ENCODE peak calls at places on chromosome 21, in six cellular contexts. N is Caki2; G is endothelial cell of umbilical vein; W is stimulated activated CD4-positive, alpha-beta T cell treated with anti-CD3 and anti-CD28 coated beads, Interleukin-15, amount 100 ng/mL, for 24 hours; Z is cardiac fibroblast; Q is stimulated activated CD8-positive, alpha-beta memory T cell treated with anti-CD3 and anti-CD28 coated beads, Interleukin-15, amount 100 ng/mL, for 48 hours. B is an unnamed sample.

GRCh38 chr21:45280178-45280821 is 7.4 kb downstream of the POFUT2 start:
- DNase-seq in W (no peak), G (no peak), Q (no peak), N (no peak), Z (no peak), B (no peak)

GRCh38 chr21:42777064-42777756 is 102.1 kb downstream of the WDR4 start:
- DNase-seq in Z (no peak), N (peak), W (no peak), G (no peak), Q (no peak), B (no peak)

GRCh38 chr21:44337941-44338895 is 972 bp downstream of the CFAP410 start:
- DNase-seq in W (peak), Q (peak), Z (peak), G (peak), N (peak), B (peak)

GRCh38 chr21:28916150-28916893 is 76.4 kb downstream of the LTN1 start:
- DNase-seq in W (no peak), Z (no peak), Q (no peak), G (no peak), N (no peak), B (no peak)

GRCh38 chr21:41852151-41852928 is 26.8 kb downstream of the PRDM15 start:
- DNase-seq in G (no peak), Z (no peak), N (no peak), W (no peak), Q (no peak), B (no peak)

GRCh38 chr21:16420086-16420724 is 690.4 kb downstream of the USP25 start:
- DNase-seq in Q (no peak), N (peak), Z (peak), G (peak), W (no peak), B (peak)

GRCh38 chr21:16942703-16943102 is 570.1 kb upstream of the CXADR start:
- DNase-seq in Q (no peak), N (peak), G (peak), W (no peak), Z (peak), B (no peak)

GRCh38 chr21:27715131-27715530 is 748.2 kb upstream of the ADAMTS5 start:
- DNase-seq in Q (no peak), Z (no peak), W (no peak), G (no peak), N (no peak), B (no peak)

GRCh38 chr21:28793043-28793442 is 199.6 kb downstream of the LTN1 start:
- DNase-seq in Q (no peak), N (no peak), G (no peak), W (no peak), Z (peak), B (no peak)

GRCh38 chr21:38768385-38769071 is 37.2 kb upstream of the ETS2 start:
- DNase-seq in N (no peak), Q (peak), W (peak), Z (peak), G (no peak), B (peak)

GRCh38 chr21:18161841-18162240 is 82.8 kb upstream of the CHODL start:
- DNase-seq in Z (no peak), Q (no peak), G (no peak), W (no peak), N (no peak), B (no peak)

GRCh38 chr21:42363331-42363730 is 3.0 kb downstream of the TFF1 start:
- DNase-seq in G (no peak), Z (no peak), W (no peak), Q (no peak), N (no peak), B (no peak)

GRCh38 chr21:45246535-45247320 is 41.0 kb downstream of the POFUT2 start:
- DNase-seq in Q (no peak), Z (no peak), W (no peak), G (no peak), N (no peak), B (no peak)

GRCh38 chr21:33212159-33212851 is 17.4 kb upstream of the IFNAR2 start:
- DNase-seq in G (peak), Q (no peak), W (no peak), N (no peak), Z (peak), B (no peak)

GRCh38 chr21:45973475-45974072 is 8.0 kb upstream of the COL6A1 start:
- DNase-seq in N (no peak), Z (peak), W (peak), G (peak), Q (peak), B (peak)

GRCh38 chr21:29540289-29540688 is 241.6 kb downstream of the BACH1 start:
- DNase-seq in G (no peak), Q (no peak), Z (no peak), N (peak), W (no peak), B (no peak)

GRCh38 chr21:44836666-44837471 is 19.0 kb upstream of the SUMO3 start:
- DNase-seq in N (no peak), Q (no peak), G (no peak), Z (peak), W (no peak), B (no peak)

GRCh38 chr21:29645666-29646553 is 293.9 kb downstream of the GRIK1 start:
- DNase-seq in W (no peak), N (peak), Z (no peak), Q (no peak), G (no peak), B (no peak)

GRCh38 chr21:23936224-23936623 is 1671.1 kb downstream of the MRPL39 start:
- DNase-seq in Q (no peak), W (peak), G (peak), N (no peak), Z (peak), B (no peak)

GRCh38 chr21:31195334-31196015 is 148.6 kb downstream of the TIAM1 start:
- DNase-seq in N (no peak), W (no peak), Q (no peak), G (no peak), Z (no peak), B (no peak)

GRCh38 chr21:24955275-24955961 is 651.9 kb downstream of the MRPL39 start:
- DNase-seq in W (peak), N (no peak), Q (no peak), Z (no peak), G (no peak), B (no peak)

B was measured in lung microvascular endothelial cell.